ENCODE peak calls at places on chromosome 16, in eight cellular contexts. One of them, this sample, is unnamed.

GRCh38 chr16:76571755-76572154 is 294.6 kb downstream of the CNTNAP4 start:
- DNase-seq in spleen: no peak
- DNase-seq in right lobe of liver: no peak
- DNase-seq in endodermal cell: no peak
- DNase-seq in EL: no peak
- DNase-seq in Right ventricle myocardium inferior: no peak
- DNase-seq in retina: no peak
- DNase-seq in left ventricle myocardium superior: no peak
- DNase-seq in this sample: no peak

GRCh38 chr16:88058817-88059216 is 107.6 kb downstream of the BANP start:
- DNase-seq in spleen: peak
- DNase-seq in right lobe of liver: no peak
- DNase-seq in retina: no peak
- DNase-seq in EL: no peak
- DNase-seq in Right ventricle myocardium inferior: no peak
- DNase-seq in left ventricle myocardium superior: peak
- DNase-seq in endodermal cell: no peak
- DNase-seq in this sample: peak

GRCh38 chr16:57409870-57410585 is 5.5 kb downstream of the CCL17 start:
- DNase-seq in left ventricle myocardium superior: no peak
- DNase-seq in EL: no peak
- DNase-seq in retina: no peak
- DNase-seq in endodermal cell: peak
- DNase-seq in spleen: no peak
- DNase-seq in Right ventricle myocardium inferior: no peak
- DNase-seq in right lobe of liver: no peak
- DNase-seq in this sample: no peak

GRCh38 chr16:58628845-58629680 is 563 bp downstream of the CNOT1 start:
- DNase-seq in EL: peak
- DNase-seq in right lobe of liver: peak
- DNase-seq in left ventricle myocardium superior: peak
- DNase-seq in retina: no peak
- DNase-seq in endodermal cell: peak
- DNase-seq in Right ventricle myocardium inferior: peak
- DNase-seq in spleen: peak
- DNase-seq in this sample: peak

GRCh38 chr16:2386990-2387389 is 42.3 kb upstream of the CCNF start:
- DNase-seq in right lobe of liver: no peak
- DNase-seq in left ventricle myocardium superior: no peak
- DNase-seq in spleen: no peak
- DNase-seq in retina: no peak
- DNase-seq in Right ventricle myocardium inferior: no peak
- DNase-seq in EL: no peak
- DNase-seq in endodermal cell: peak
- DNase-seq in this sample: no peak

GRCh38 chr16:14057878-14058382 is 13.2 kb upstream of the MRTFB start:
- DNase-seq in right lobe of liver: no peak
- DNase-seq in spleen: no peak
- DNase-seq in EL: no peak
- DNase-seq in left ventricle myocardium superior: no peak
- DNase-seq in Right ventricle myocardium inferior: no peak
- DNase-seq in endodermal cell: no peak
- DNase-seq in retina: no peak
- DNase-seq in this sample: no peak

GRCh38 chr16:23274968-23275367 is 27.1 kb upstream of the SCNN1B start:
- DNase-seq in retina: no peak
- DNase-seq in spleen: no peak
- DNase-seq in left ventricle myocardium superior: no peak
- DNase-seq in right lobe of liver: no peak
- DNase-seq in endodermal cell: no peak
- DNase-seq in EL: no peak
- DNase-seq in Right ventricle myocardium inferior: no peak
- DNase-seq in this sample: no peak

GRCh38 chr16:22307838-22308237 is 10.6 kb downstream of the POLR3E start:
- DNase-seq in right lobe of liver: no peak
- DNase-seq in EL: no peak
- DNase-seq in spleen: no peak
- DNase-seq in Right ventricle myocardium inferior: no peak
- DNase-seq in retina: no peak
- DNase-seq in left ventricle myocardium superior: no peak
- DNase-seq in endodermal cell: peak
- DNase-seq in this sample: no peak

GRCh38 chr16:50522324-50522723 is 25.9 kb upstream of the NKD1 start:
- DNase-seq in spleen: no peak
- DNase-seq in Right ventricle myocardium inferior: no peak
- DNase-seq in right lobe of liver: no peak
- DNase-seq in left ventricle myocardium superior: no peak
- DNase-seq in endodermal cell: no peak
- DNase-seq in retina: no peak
- DNase-seq in EL: no peak
- DNase-seq in this sample: no peak

GRCh38 chr16:83781-84615 is 6.0 kb downstream of the MPG start:
- DNase-seq in Right ventricle myocardium inferior: no peak
- DNase-seq in EL: peak
- DNase-seq in left ventricle myocardium superior: no peak
- DNase-seq in endodermal cell: peak
- DNase-seq in spleen: no peak
- DNase-seq in right lobe of liver: no peak
- DNase-seq in retina: no peak
- DNase-seq in this sample: no peak

GRCh38 chr16:88639231-88640038 is 1.1 kb downstream of the IL17C start:
- DNase-seq in EL: no peak
- DNase-seq in left ventricle myocardium superior: no peak
- DNase-seq in retina: peak
- DNase-seq in Right ventricle myocardium inferior: no peak
- DNase-seq in right lobe of liver: no peak
- DNase-seq in endodermal cell: peak
- DNase-seq in spleen: no peak
- DNase-seq in this sample: no peak

GRCh38 chr16:31084584-31085298 is 4.0 kb downstream of the PRSS53 start:
- DNase-seq in spleen: peak
- DNase-seq in EL: no peak
- DNase-seq in endodermal cell: no peak
- DNase-seq in retina: no peak
- DNase-seq in left ventricle myocardium superior: no peak
- DNase-seq in Right ventricle myocardium inferior: peak
- DNase-seq in right lobe of liver: peak
- DNase-seq in this sample: no peak

GRCh38 chr16:74565378-74565777 is 41.5 kb downstream of the GLG1 start:
- DNase-seq in endodermal cell: no peak
- DNase-seq in right lobe of liver: no peak
- DNase-seq in left ventricle myocardium superior: no peak
- DNase-seq in spleen: no peak
- DNase-seq in EL: no peak
- DNase-seq in retina: no peak
- DNase-seq in Right ventricle myocardium inferior: no peak
- DNase-seq in this sample: no peak